ENCODE peak calls at places on chromosomes 4 and X, in five cellular contexts. One of them, this sample, is unnamed.

GRCh38 chr4:186839122-186840037 is 115.7 kb upstream of the FAT1 start:
- DNase-seq in DND-41: no peak
- DNase-seq in fibroblast of lung: peak; percentile 86
- DNase-seq in endothelial cell of umbilical vein: peak; percentile 84
- DNase-seq in GM23338: no peak
- DNase-seq in this sample: no peak

GRCh38 chrX:71515039-71515398 is 17.9 kb upstream of the OGT start:
- DNase-seq in DND-41: no peak
- DNase-seq in endothelial cell of umbilical vein: no peak
- DNase-seq in fibroblast of lung: no peak
- DNase-seq in GM23338: no peak
- DNase-seq in this sample: no peak

GRCh38 chr4:105106416-105106815 is 40.3 kb upstream of the TET2 start:
- DNase-seq in endothelial cell of umbilical vein: no peak
- DNase-seq in fibroblast of lung: peak; percentile 39
- DNase-seq in GM23338: no peak
- DNase-seq in DND-41: no peak
- DNase-seq in this sample: no peak

GRCh38 chr4:140790171-140790570 is 34.0 kb upstream of the TBC1D9 start:
- DNase-seq in endothelial cell of umbilical vein: no peak
- DNase-seq in fibroblast of lung: no peak
- DNase-seq in GM23338: no peak
- DNase-seq in DND-41: no peak
- DNase-seq in this sample: no peak

GRCh38 chr4:139606600-139607301 is 50.7 kb upstream of the SETD7 start:
- DNase-seq in DND-41: peak; percentile 13
- DNase-seq in endothelial cell of umbilical vein: no peak
- DNase-seq in GM23338: no peak
- DNase-seq in fibroblast of lung: peak; percentile 36
- DNase-seq in this sample: no peak

GRCh38 chrX:153371256-153371655 is 29.9 kb downstream of the PNMA6E start:
- DNase-seq in DND-41: no peak
- DNase-seq in GM23338: no peak
- DNase-seq in fibroblast of lung: peak; percentile 39
- DNase-seq in endothelial cell of umbilical vein: no peak
- DNase-seq in this sample: no peak

GRCh38 chr4:25320374-25321172 is 8.0 kb downstream of the ZCCHC4 start:
- DNase-seq in DND-41: no peak
- DNase-seq in GM23338: no peak
- DNase-seq in fibroblast of lung: peak; percentile 87
- DNase-seq in endothelial cell of umbilical vein: no peak
- DNase-seq in this sample: peak; percentile 35

GRCh38 chr4:153346563-153346962 is 2.1 kb downstream of the MND1 start:
- DNase-seq in fibroblast of lung: no peak
- DNase-seq in endothelial cell of umbilical vein: no peak
- DNase-seq in GM23338: peak; percentile 60
- DNase-seq in DND-41: peak; percentile 63
- DNase-seq in this sample: no peak

GRCh38 chr4:16224264-16224663 is 2.0 kb downstream of the TAPT1 start:
- DNase-seq in fibroblast of lung: no peak
- DNase-seq in endothelial cell of umbilical vein: no peak
- DNase-seq in GM23338: peak; percentile 64
- DNase-seq in DND-41: no peak
- DNase-seq in this sample: no peak

GRCh38 chr4:15674926-15675325 is 6.7 kb upstream of the FAM200B start:
- DNase-seq in GM23338: no peak
- DNase-seq in DND-41: no peak
- DNase-seq in endothelial cell of umbilical vein: no peak
- DNase-seq in fibroblast of lung: no peak
- DNase-seq in this sample: no peak

GRCh38 chr4:145218251-145218650 is 37.9 kb upstream of the OTUD4 start:
- DNase-seq in DND-41: no peak
- DNase-seq in endothelial cell of umbilical vein: no peak
- DNase-seq in GM23338: peak; percentile 34
- DNase-seq in fibroblast of lung: no peak
- DNase-seq in this sample: no peak

GRCh38 chrX:74449937-74450330 is 28.6 kb downstream of the SLC16A2 start:
- DNase-seq in fibroblast of lung: peak; percentile 78
- DNase-seq in DND-41: no peak
- DNase-seq in GM23338: no peak
- DNase-seq in endothelial cell of umbilical vein: no peak
- DNase-seq in this sample: peak; percentile 77

GRCh38 chrX:49995795-49996455 is 73.5 kb downstream of the CLCN5 start:
- DNase-seq in fibroblast of lung: peak; percentile 40
- DNase-seq in GM23338: no peak
- DNase-seq in DND-41: no peak
- DNase-seq in endothelial cell of umbilical vein: no peak
- DNase-seq in this sample: peak; percentile 23

GRCh38 chrX:155027509-155028066 is 944 bp downstream of the FUNDC2 start:
- DNase-seq in fibroblast of lung: peak; percentile 77
- DNase-seq in DND-41: no peak
- DNase-seq in GM23338: no peak
- DNase-seq in endothelial cell of umbilical vein: peak; percentile 44
- DNase-seq in this sample: no peak

GRCh38 chr4:52036875-52037274 is 1.2 kb downstream of the SGCB start:
- DNase-seq in endothelial cell of umbilical vein: peak; percentile 20
- DNase-seq in DND-41: no peak
- DNase-seq in GM23338: no peak
- DNase-seq in fibroblast of lung: peak; percentile 14
- DNase-seq in this sample: no peak

GRCh38 chrX:39445336-39445735 is 644.1 kb downstream of the MID1IP1 start:
- DNase-seq in GM23338: peak; percentile 44
- DNase-seq in DND-41: peak; percentile 22
- DNase-seq in endothelial cell of umbilical vein: peak; percentile 14
- DNase-seq in fibroblast of lung: no peak
- DNase-seq in this sample: no peak

GRCh38 chr4:135533053-135533452 is 1331.5 kb upstream of the PABPC4L start:
- DNase-seq in endothelial cell of umbilical vein: no peak
- DNase-seq in DND-41: no peak
- DNase-seq in fibroblast of lung: no peak
- DNase-seq in GM23338: no peak
- DNase-seq in this sample: no peak

GRCh38 chrX:45240334-45240733 is 39.7 kb upstream of the DIPK2B start:
- DNase-seq in endothelial cell of umbilical vein: peak; percentile 1
- DNase-seq in fibroblast of lung: no peak
- DNase-seq in DND-41: no peak
- DNase-seq in GM23338: peak; percentile 3
- DNase-seq in this sample: no peak

GRCh38 chr4:151887151-151887815 is 126.5 kb upstream of the GATB start:
- DNase-seq in GM23338: no peak
- DNase-seq in endothelial cell of umbilical vein: no peak
- DNase-seq in fibroblast of lung: peak; percentile 25
- DNase-seq in DND-41: peak; percentile 15
- DNase-seq in this sample: no peak

GRCh38 chr4:13202731-13203519 is 281.2 kb downstream of the RAB28 start:
- DNase-seq in endothelial cell of umbilical vein: no peak
- DNase-seq in fibroblast of lung: no peak
- DNase-seq in GM23338: no peak
- DNase-seq in DND-41: no peak
- DNase-seq in this sample: no peak

GRCh38 chr4:56267558-56267957 is 119.7 kb downstream of the AASDH start:
- DNase-seq in DND-41: no peak
- DNase-seq in fibroblast of lung: no peak
- DNase-seq in endothelial cell of umbilical vein: no peak
- DNase-seq in GM23338: no peak
- DNase-seq in this sample: no peak

GRCh38 chr4:845836-846251 is 19.9 kb upstream of the CPLX1 start:
- DNase-seq in DND-41: no peak
- DNase-seq in fibroblast of lung: peak; percentile 37
- DNase-seq in endothelial cell of umbilical vein: no peak
- DNase-seq in GM23338: no peak
- DNase-seq in this sample: no peak

GRCh38 chr4:3217266-3217665 is 31.7 kb upstream of the MSANTD1 start:
- DNase-seq in endothelial cell of umbilical vein: no peak
- DNase-seq in fibroblast of lung: no peak
- DNase-seq in DND-41: no peak
- DNase-seq in GM23338: no peak
- DNase-seq in this sample: no peak

GRCh38 chr4:41320278-41320677 is 63.5 kb downstream of the UCHL1 start:
- DNase-seq in endothelial cell of umbilical vein: no peak
- DNase-seq in DND-41: no peak
- DNase-seq in GM23338: no peak
- DNase-seq in fibroblast of lung: peak; percentile 6
- DNase-seq in this sample: no peak

GRCh38 chr4:41322613-41323012 is 65.9 kb downstream of the UCHL1 start:
- DNase-seq in GM23338: no peak
- DNase-seq in fibroblast of lung: no peak
- DNase-seq in DND-41: no peak
- DNase-seq in endothelial cell of umbilical vein: no peak
- DNase-seq in this sample: no peak

GRCh38 chr4:41323186-41323585 is 66.5 kb downstream of the UCHL1 start:
- DNase-seq in fibroblast of lung: no peak
- DNase-seq in DND-41: no peak
- DNase-seq in endothelial cell of umbilical vein: no peak
- DNase-seq in GM23338: no peak
- DNase-seq in this sample: no peak

GRCh38 chr4:41320786-41321185 is 64.1 kb downstream of the UCHL1 start:
- DNase-seq in DND-41: no peak
- DNase-seq in endothelial cell of umbilical vein: no peak
- DNase-seq in GM23338: no peak
- DNase-seq in fibroblast of lung: no peak
- DNase-seq in this sample: no peak

GRCh38 chr4:41321216-41321945 is 64.7 kb downstream of the UCHL1 start:
- DNase-seq in DND-41: no peak
- DNase-seq in endothelial cell of umbilical vein: no peak
- DNase-seq in GM23338: no peak
- DNase-seq in fibroblast of lung: no peak
- DNase-seq in this sample: no peak
- H3K4me2 ChIP-seq in DND-41: no peak overlapping the region
- H3K4me2 ChIP-seq in endothelial cell of umbilical vein: no peak overlapping the region
- H3K4me2 ChIP-seq in GM23338: no peak overlapping the region
- H3K4me2 ChIP-seq in fibroblast of lung: no peak overlapping the region
- H3K4me2 ChIP-seq in this sample: no peak overlapping the region

GRCh38 chrX:68997911-68998310 is 167.3 kb downstream of the PJA1 start:
- DNase-seq in fibroblast of lung: peak; percentile 83
- DNase-seq in DND-41: no peak
- DNase-seq in GM23338: no peak
- DNase-seq in endothelial cell of umbilical vein: peak; percentile 70
- DNase-seq in this sample: no peak
- H3K4me2 ChIP-seq in fibroblast of lung: no peak overlapping the region
- H3K4me2 ChIP-seq in DND-41: no peak overlapping the region
- H3K4me2 ChIP-seq in GM23338: no peak overlapping the region
- H3K4me2 ChIP-seq in endothelial cell of umbilical vein: peak overlapping the region; percentile 24
- H3K4me2 ChIP-seq in this sample: no peak overlapping the region

DNA sequence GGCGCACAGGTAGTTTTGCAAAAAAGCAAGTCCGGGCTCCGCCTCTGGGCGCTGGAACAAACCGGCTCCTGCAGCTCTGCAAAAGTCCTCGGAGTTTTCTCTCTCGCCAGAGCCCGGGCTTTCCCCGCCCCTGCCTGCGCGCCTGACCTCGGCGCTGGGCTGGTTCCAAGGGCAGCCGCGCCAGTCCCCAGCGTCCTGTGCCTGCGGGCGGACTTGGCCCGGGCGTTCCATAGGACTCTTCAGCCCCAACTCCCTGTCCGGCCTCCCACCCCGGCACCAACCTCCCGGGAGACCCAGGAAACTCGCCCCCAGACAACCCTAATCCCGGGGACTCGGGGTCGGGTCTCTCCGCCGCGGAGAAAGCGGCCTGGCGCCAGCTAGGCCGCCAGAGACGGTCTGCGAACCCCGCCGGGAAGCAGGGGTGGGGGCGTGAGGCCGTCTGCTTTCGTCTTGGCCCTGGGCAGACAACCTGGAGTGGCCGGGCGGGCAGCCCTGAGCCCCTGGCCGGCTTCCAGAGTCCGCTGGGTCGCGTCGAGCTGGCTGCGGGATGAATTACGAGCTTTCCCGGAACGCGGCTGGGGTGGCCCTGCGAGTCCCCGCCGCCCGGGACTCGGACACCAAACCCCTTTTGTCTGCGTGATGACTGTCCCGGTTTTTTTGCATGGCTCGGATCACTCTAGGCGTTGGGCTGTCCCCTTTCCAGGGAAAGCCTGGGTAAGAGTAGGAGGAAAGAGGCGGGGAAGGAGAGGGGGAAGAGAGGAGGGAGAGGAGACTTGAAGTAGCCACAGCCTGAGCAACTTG is 971 bp downstream of the MXRA5 start:
- DNase-seq in fibroblast of lung: peak; percentile 56
- DNase-seq in endothelial cell of umbilical vein: no peak
- DNase-seq in GM23338: peak; percentile 71
- DNase-seq in DND-41: no peak
- DNase-seq in this sample: no peak
- H3K4me2 ChIP-seq in fibroblast of lung: peak overlapping the region; percentile 59
- H3K4me2 ChIP-seq in endothelial cell of umbilical vein: no peak overlapping the region
- H3K4me2 ChIP-seq in GM23338: peak overlapping the region; percentile 80
- H3K4me2 ChIP-seq in DND-41: no peak overlapping the region
- H3K4me2 ChIP-seq in this sample: peak overlapping the region; percentile 74

DNA sequence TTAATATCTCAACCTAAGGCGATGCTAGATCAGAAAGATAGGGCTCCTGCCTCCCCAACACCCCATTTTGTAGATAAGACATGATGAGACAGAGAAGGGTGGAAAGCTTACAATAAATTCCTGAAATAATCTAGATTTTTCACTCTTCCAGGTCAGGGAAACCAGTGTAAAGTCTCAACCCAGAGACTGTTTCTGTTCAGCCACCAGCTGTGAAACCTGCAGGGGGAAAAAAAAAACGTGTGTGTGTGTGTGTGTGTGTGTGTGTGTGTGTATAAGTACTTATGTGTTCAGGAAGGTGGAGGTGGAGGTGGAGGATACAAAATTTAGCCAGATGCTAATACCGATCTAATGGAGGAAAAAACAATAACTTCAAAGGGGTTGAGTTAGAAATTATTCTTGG is 773 bp upstream of the ITM2A start:
- DNase-seq in GM23338: peak; percentile 9
- DNase-seq in endothelial cell of umbilical vein: no peak
- DNase-seq in fibroblast of lung: no peak
- DNase-seq in DND-41: no peak
- DNase-seq in this sample: no peak
- H3K4me2 ChIP-seq in GM23338: peak overlapping the region; percentile 84
- H3K4me2 ChIP-seq in endothelial cell of umbilical vein: no peak overlapping the region
- H3K4me2 ChIP-seq in fibroblast of lung: no peak overlapping the region
- H3K4me2 ChIP-seq in DND-41: no peak overlapping the region
- H3K4me2 ChIP-seq in this sample: no peak overlapping the region

DNA sequence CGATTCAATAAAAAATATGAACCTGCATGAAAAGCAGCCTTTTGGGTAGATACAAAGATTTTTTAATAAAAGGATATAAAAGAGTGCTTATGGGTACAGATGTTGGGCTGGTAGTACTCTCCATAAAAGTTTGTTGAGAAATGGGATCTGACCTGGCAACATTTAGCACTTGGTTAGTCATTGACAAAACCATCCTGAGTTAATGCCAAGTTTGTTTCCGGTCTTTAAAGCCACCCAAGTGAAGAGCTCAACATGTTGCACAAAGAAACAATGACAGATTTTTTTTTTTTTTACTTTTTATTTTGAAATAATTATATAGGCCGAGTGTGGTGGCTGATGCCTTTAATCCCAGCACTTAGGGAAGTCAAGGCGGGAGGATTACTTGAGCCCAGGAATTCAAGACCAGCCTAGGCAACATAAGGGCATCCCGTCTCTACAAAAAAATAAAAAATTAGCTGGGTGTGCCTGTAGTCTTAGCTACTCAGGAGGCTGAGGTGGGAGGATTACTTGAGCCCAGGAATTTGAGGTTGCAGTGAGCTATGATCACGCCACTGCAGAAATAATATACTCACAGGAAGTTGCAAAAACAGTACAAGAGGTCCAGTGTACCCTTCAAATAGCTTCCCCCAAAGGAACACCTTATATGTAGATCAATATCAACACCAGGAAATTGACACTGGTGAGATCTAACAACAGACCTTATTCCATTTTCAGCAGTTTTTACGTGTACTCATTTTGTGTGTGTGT is 16.6 kb downstream of the CHST7 start:
- DNase-seq in fibroblast of lung: peak; percentile 72
- DNase-seq in DND-41: no peak
- DNase-seq in GM23338: no peak
- DNase-seq in endothelial cell of umbilical vein: peak; percentile 24
- DNase-seq in this sample: no peak
- H3K4me2 ChIP-seq in fibroblast of lung: no peak overlapping the region
- H3K4me2 ChIP-seq in DND-41: no peak overlapping the region
- H3K4me2 ChIP-seq in GM23338: peak overlapping the region; percentile 26
- H3K4me2 ChIP-seq in endothelial cell of umbilical vein: no peak overlapping the region
- H3K4me2 ChIP-seq in this sample: no peak overlapping the region